ENCODE peak calls at places on chromosomes 7 and 10, in eight cellular contexts. F is PC-3, Y is tibial nerve, X is ovary, O is K562, D is heart right ventricle, S is Panc1, L is endodermal cell. J is an unnamed sample.

GRCh38 chr10:22259280-22259679 is 41.5 kb upstream of the EBLN1 start:
- DNase-seq in F (peak; percentile 11), Y (no peak), X (no peak), O (no peak), D (no peak), S (no peak), L (no peak), J (no peak)

GRCh38 chr7:111931016-111931517 is 275.1 kb downstream of the DOCK4 start:
- DNase-seq in F (peak; percentile 90), Y (no peak), X (no peak), O (no peak), D (no peak), S (no peak), L (peak; percentile 52), J (no peak)

GRCh38 chr7:30413864-30414263 is 64.7 kb downstream of the NOD1 start:
- DNase-seq in F (no peak), Y (no peak), X (no peak), O (no peak), D (no peak), S (no peak), L (no peak), J (no peak)

GRCh38 chr10:49666685-49667084 is 12.8 kb upstream of the C10orf53 start:
- DNase-seq in F (no peak), Y (no peak), X (no peak), O (no peak), D (no peak), S (no peak), L (no peak), J (no peak)

GRCh38 chr7:143385891-143386781 is 5.0 kb downstream of the ZYX start:
- DNase-seq in F (no peak), Y (no peak), X (peak; percentile 45), O (no peak), D (no peak), S (no peak), L (peak; percentile 49), J (peak; percentile 65)

GRCh38 chr7:128215739-128216138 is 25.3 kb upstream of the LEP start:
- DNase-seq in F (peak; percentile 38), Y (no peak), X (no peak), O (no peak), D (peak; percentile 20), S (no peak), L (no peak), J (no peak)

GRCh38 chr10:12605580-12606405 is 256.4 kb downstream of the CAMK1D start:
- DNase-seq in F (peak; percentile 84), Y (peak; percentile 76), X (peak; percentile 73), O (no peak), D (peak; percentile 61), S (no peak), L (no peak), J (peak; percentile 78)

GRCh38 chr10:44968101-44968886 is 8.7 kb downstream of the RASSF4 start:
- DNase-seq in F (no peak), Y (peak; percentile 69), X (no peak), O (no peak), D (no peak), S (no peak), L (no peak), J (peak; percentile 57)

GRCh38 chr10:122152544-122152943 is 118.6 kb upstream of the BTBD16 start:
- DNase-seq in F (no peak), Y (peak; percentile 88), X (no peak), O (no peak), D (peak; percentile 88), S (no peak), L (no peak), J (no peak)

GRCh38 chr7:1936531-1937251 is 266.6 kb downstream of the ELFN1 start:
- DNase-seq in F (no peak), Y (no peak), X (no peak), O (no peak), D (no peak), S (no peak), L (no peak), J (no peak)

GRCh38 chr10:92110039-92110794 is 180.7 kb downstream of the CPEB3 start:
- DNase-seq in F (peak; percentile 39), Y (no peak), X (no peak), O (no peak), D (no peak), S (no peak), L (no peak), J (no peak)

GRCh38 chr7:44194069-44194468 is 4.8 kb upstream of the GCK start:
- DNase-seq in F (peak; percentile 49), Y (no peak), X (no peak), O (no peak), D (no peak), S (no peak), L (no peak), J (no peak)

GRCh38 chr10:128077155-128077875 is 48.9 kb downstream of the MKI67 start:
- DNase-seq in F (no peak), Y (no peak), X (no peak), O (no peak), D (no peak), S (no peak), L (no peak), J (no peak)

GRCh38 chr7:131424219-131424822 is 96.6 kb downstream of the MKLN1 start:
- DNase-seq in F (peak; percentile 57), Y (peak; percentile 46), X (no peak), O (no peak), D (no peak), S (peak; percentile 30), L (no peak), J (no peak)

GRCh38 chr7:158003441-158004122 is 584.0 kb downstream of the PTPRN2 start:
- DNase-seq in F (no peak), Y (no peak), X (no peak), O (no peak), D (no peak), S (no peak), L (no peak), J (no peak)

GRCh38 chr10:13847201-13847631 is 260.5 kb downstream of the PRPF18 start:
- DNase-seq in F (no peak), Y (no peak), X (no peak), O (peak; percentile 16), D (no peak), S (no peak), L (peak; percentile 80), J (no peak)

GRCh38 chr10:129078322-129078721 is 388.7 kb upstream of the MGMT start:
- DNase-seq in F (no peak), Y (no peak), X (no peak), O (no peak), D (no peak), S (no peak), L (no peak), J (no peak)

GRCh38 chr7:127392566-127393369 is at the start of gene ZNF800:
- DNase-seq in F (peak; percentile 77), Y (peak; percentile 81), X (peak; percentile 88), O (peak; percentile 99), D (peak; percentile 95), S (peak; percentile 47), L (peak; percentile 91), J (peak; percentile 92)

GRCh38 chr7:133061792-133062191 is 20.1 kb downstream of the CHCHD3 start:
- DNase-seq in F (no peak), Y (no peak), X (no peak), O (no peak), D (no peak), S (no peak), L (no peak), J (no peak)

GRCh38 chr7:113083834-113084498 is 2.7 kb downstream of the GPR85 start:
- DNase-seq in F (no peak), Y (no peak), X (no peak), O (no peak), D (no peak), S (no peak), L (no peak), J (no peak)

GRCh38 chr7:113086431-113086888 is at the start of gene GPR85:
- DNase-seq in F (no peak), Y (peak; percentile 4), X (peak; percentile 10), O (peak; percentile 73), D (peak; percentile 40), S (no peak), L (peak; percentile 90), J (peak; percentile 48)

GRCh38 chr7:113085781-113086390 is 741 bp downstream of the GPR85 start:
- DNase-seq in F (no peak), Y (no peak), X (no peak), O (no peak), D (no peak), S (no peak), L (no peak), J (no peak)

GRCh38 chr7:113084499-113085172 is 2.0 kb downstream of the GPR85 start:
- DNase-seq in F (no peak), Y (no peak), X (no peak), O (no peak), D (no peak), S (no peak), L (no peak), J (no peak)

GRCh38 chr7:113083132-113083833 is 3.3 kb downstream of the GPR85 start:
- DNase-seq in F (no peak), Y (no peak), X (no peak), O (no peak), D (no peak), S (no peak), L (no peak), J (no peak)
- TF ChIP-seq CTCF in F (no peak), Y (no peak), X (no peak), O (no peak), D (no peak), S (no peak), L (no peak), J (no peak)

DNA sequence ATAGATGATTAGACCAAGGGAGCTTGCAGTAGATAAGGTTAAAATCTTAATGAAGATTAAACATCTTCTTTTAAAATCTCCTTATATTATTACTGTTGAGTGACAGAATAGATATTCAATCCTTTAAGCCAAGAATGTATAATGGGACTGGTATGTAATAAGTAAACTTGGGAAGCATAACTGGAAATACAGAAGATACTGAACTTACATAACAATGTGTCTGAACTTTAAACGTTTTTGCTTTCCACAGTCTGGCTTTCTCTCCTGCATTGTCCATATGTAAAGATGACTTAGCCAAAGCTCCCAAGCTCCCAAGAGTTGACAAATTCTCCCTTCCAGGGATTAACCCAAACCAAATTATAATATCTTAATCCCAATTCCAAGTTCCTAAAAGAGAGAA is 129.8 kb downstream of the KCND2 start:
- DNase-seq in F (peak; percentile 59), Y (no peak), X (no peak), O (no peak), D (no peak), S (no peak), L (no peak), J (no peak)
- H3K27ac ChIP-seq in F (peak overlapping the region; percentile 84), Y (no peak overlapping the region), X (no peak overlapping the region), O (no peak overlapping the region), D (no peak overlapping the region), S (no peak overlapping the region), L (no peak overlapping the region), J (no peak overlapping the region)

DNA sequence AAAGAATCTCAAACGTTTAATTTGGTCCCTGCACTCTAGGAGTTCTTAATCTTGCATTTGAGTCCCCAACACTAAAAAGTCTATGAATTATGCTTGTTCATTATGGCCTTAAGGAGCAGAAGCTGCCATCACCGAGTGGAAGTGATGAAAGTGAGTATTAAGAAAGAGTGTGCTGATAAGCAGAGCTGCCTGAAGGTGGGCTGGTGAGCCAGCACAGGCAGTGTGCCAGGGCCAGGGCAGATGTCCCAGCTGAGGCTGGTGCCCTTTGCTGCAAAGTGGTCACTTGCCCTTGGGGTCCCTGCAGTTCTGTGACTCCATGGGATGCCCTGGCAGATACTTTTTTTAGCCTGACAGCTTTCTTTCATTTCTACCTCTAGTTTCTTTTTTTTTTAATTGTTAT is 73.0 kb upstream of the LOXL4 start:
- DNase-seq in F (no peak), Y (no peak), X (no peak), O (no peak), D (peak; percentile 31), S (no peak), L (no peak), J (no peak)
- TF ChIP-seq CTCF in F (peak; percentile 8), Y (no peak), X (no peak), O (no peak), D (no peak), S (no peak), L (peak; percentile 26), J (no peak)

GRCh38 chr7:75879771-75880184 is 944 bp downstream of the RHBDD2 start:
- DNase-seq in F (no peak), Y (no peak), X (no peak), O (no peak), D (no peak), S (no peak), L (no peak), J (no peak)
- H3K27ac ChIP-seq in F (no peak overlapping the region), Y (peak overlapping the region; percentile 77), X (no peak overlapping the region), O (peak overlapping the region; percentile 59), D (peak overlapping the region; percentile 91), S (peak overlapping the region; percentile 96), L (no peak overlapping the region), J (peak overlapping the region; percentile 86)